ENCODE peak calls at places on chromosomes 7 and 10, in seven cellular contexts. Y, R, W, L, O, J and U are unnamed samples.

GRCh38 chr10:96017227-96017687 is 26.1 kb upstream of the CCNJ start:
- DNase-seq in Y (peak), R (peak), W (peak), L (no peak), O (peak), J (peak), U (peak)

GRCh38 chr10:95276367-95277200 is 14.2 kb downstream of the PDLIM1 start:
- DNase-seq in Y (peak), R (no peak), W (no peak), L (no peak), O (peak), J (no peak), U (peak)

GRCh38 chr10:97127960-97128850 is 57.6 kb downstream of the SLIT1 start:
- DNase-seq in Y (no peak), R (no peak), W (no peak), L (no peak), O (no peak), J (no peak), U (no peak)

GRCh38 chr7:78434281-78434680 is 635.7 kb downstream of the PHTF2 start:
- DNase-seq in Y (no peak), R (peak), W (no peak), L (no peak), O (no peak), J (peak), U (no peak)

GRCh38 chr10:73920084-73920483 is 9.2 kb downstream of the PLAU start:
- DNase-seq in Y (peak), R (peak), W (peak), L (no peak), O (peak), J (peak), U (no peak)

GRCh38 chr7:43353902-43354301 is 229.0 kb upstream of the STK17A start:
- DNase-seq in Y (no peak), R (no peak), W (peak), L (no peak), O (no peak), J (peak), U (no peak)

GRCh38 chr10:17527530-17528146 is 73.2 kb upstream of the ST8SIA6 start:
- DNase-seq in Y (peak), R (no peak), W (no peak), L (no peak), O (no peak), J (peak), U (no peak)

GRCh38 chr7:128939075-128939860 is 1.5 kb downstream of the IRF5 start:
- DNase-seq in Y (no peak), R (peak), W (no peak), L (no peak), O (peak), J (no peak), U (no peak)

GRCh38 chr10:49298666-49298989 is 342 bp upstream of the C10orf71 start:
- DNase-seq in Y (no peak), R (peak), W (no peak), L (no peak), O (peak), J (peak), U (no peak)

GRCh38 chr10:60444494-60445064 is 54.9 kb upstream of the ANK3 start:
- DNase-seq in Y (peak), R (no peak), W (no peak), L (no peak), O (no peak), J (peak), U (peak)

GRCh38 chr7:27183682-27184341 is 1.2 kb downstream of the HOXA11 start:
- DNase-seq in Y (no peak), R (peak), W (no peak), L (no peak), O (no peak), J (no peak), U (no peak)

GRCh38 chr10:110421512-110422138 is 76.1 kb upstream of the DUSP5 start:
- DNase-seq in Y (no peak), R (no peak), W (peak), L (no peak), O (no peak), J (no peak), U (no peak)

GRCh38 chr7:22728416-22729029 is 1.5 kb downstream of the IL6 start:
- DNase-seq in Y (peak), R (peak), W (peak), L (no peak), O (no peak), J (peak), U (no peak)

GRCh38 chr10:97499561-97500296 is 1.0 kb downstream of the UBTD1 start:
- DNase-seq in Y (peak), R (no peak), W (no peak), L (no peak), O (peak), J (peak), U (no peak)

GRCh38 chr10:123577921-123578461 is 88.2 kb upstream of the GPR26 start:
- DNase-seq in Y (no peak), R (no peak), W (no peak), L (no peak), O (no peak), J (no peak), U (no peak)

GRCh38 chr10:93369588-93370164 is 112.5 kb downstream of the MYOF start:
- DNase-seq in Y (no peak), R (no peak), W (no peak), L (no peak), O (no peak), J (no peak), U (no peak)

GRCh38 chr7:36823353-36823752 is 99.1 kb upstream of the AOAH start:
- DNase-seq in Y (no peak), R (no peak), W (no peak), L (no peak), O (no peak), J (no peak), U (no peak)

GRCh38 chr10:132186488-132187413 is at the start of gene DPYSL4:
- DNase-seq in Y (no peak), R (peak), W (no peak), L (no peak), O (peak), J (peak), U (no peak)

GRCh38 chr10:6507311-6507710 is 72.8 kb downstream of the PRKCQ start:
- DNase-seq in Y (no peak), R (no peak), W (no peak), L (no peak), O (no peak), J (no peak), U (no peak)

GRCh38 chr7:18345641-18346234 is 149.8 kb upstream of the HDAC9 start:
- DNase-seq in Y (peak), R (no peak), W (peak), L (no peak), O (peak), J (peak), U (peak)

GRCh38 chr7:149882264-149883048 is 8.7 kb downstream of the ATP6V0E2 start:
- DNase-seq in Y (no peak), R (peak), W (no peak), L (no peak), O (no peak), J (no peak), U (no peak)

GRCh38 chr7:24337180-24337579 is 53.2 kb downstream of the NPY start:
- DNase-seq in Y (peak), R (peak), W (no peak), L (no peak), O (no peak), J (peak), U (no peak)
- H3K4me3 ChIP-seq in Y (no peak), R (no peak), W (no peak), L (no peak), O (no peak), J (peak), U (no peak)

GRCh38 chr10:23438547-23439451 is at the start of gene OTUD1:
- DNase-seq in Y (peak), R (peak), W (peak), L (peak), O (peak), J (peak), U (peak)

GRCh38 chr10:23439452-23439919 is 611 bp downstream of the OTUD1 start:
- DNase-seq in Y (peak), R (no peak), W (peak), L (no peak), O (no peak), J (peak), U (no peak)

GRCh38 chr10:23445591-23445990 is 6.7 kb downstream of the OTUD1 start:
- DNase-seq in Y (no peak), R (no peak), W (no peak), L (no peak), O (no peak), J (no peak), U (no peak)

GRCh38 chr10:23439920-23440875 is 1.3 kb downstream of the OTUD1 start:
- DNase-seq in Y (peak), R (peak), W (peak), L (no peak), O (peak), J (peak), U (no peak)

DNA sequence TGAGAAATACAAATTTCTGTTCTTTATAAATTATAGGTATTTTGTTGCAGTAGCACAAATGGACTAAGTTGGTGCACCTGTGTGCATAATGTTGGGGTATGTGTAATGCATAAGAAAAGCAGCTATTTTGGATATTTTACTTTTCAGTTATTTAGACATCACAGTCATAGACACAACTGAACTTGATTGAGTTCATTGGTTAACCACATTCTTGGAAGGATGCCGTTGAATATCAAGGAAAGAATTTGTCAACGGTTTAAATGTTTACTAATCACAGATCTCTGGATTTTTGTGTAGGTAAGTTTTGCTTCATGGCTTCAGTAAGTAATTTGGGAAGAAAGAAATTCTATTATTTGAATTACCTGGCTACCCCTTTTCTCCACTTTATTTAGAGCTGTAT is 4.1 kb downstream of the OTUD1 start:
- DNase-seq in Y (no peak), R (no peak), W (no peak), L (no peak), O (no peak), J (no peak), U (no peak)
- H3K4me3 ChIP-seq in Y (peak), R (no peak), W (peak), L (peak), O (no peak), J (no peak), U (no peak)

GRCh38 chr7:28684729-28685211 is 272.5 kb downstream of the CREB5 start:
- DNase-seq in Y (no peak), R (no peak), W (no peak), L (no peak), O (no peak), J (no peak), U (no peak)

GRCh38 chr7:28687631-28688030 is 270.5 kb downstream of the TRIL start:
- DNase-seq in Y (no peak), R (no peak), W (no peak), L (no peak), O (no peak), J (no peak), U (no peak)

GRCh38 chr7:28685291-28685659 is 272.9 kb downstream of the TRIL start:
- DNase-seq in Y (no peak), R (no peak), W (no peak), L (no peak), O (peak), J (no peak), U (no peak)

GRCh38 chr7:28686418-28686800 is 271.7 kb downstream of the TRIL start:
- DNase-seq in Y (peak), R (peak), W (no peak), L (no peak), O (peak), J (peak), U (no peak)

DNA sequence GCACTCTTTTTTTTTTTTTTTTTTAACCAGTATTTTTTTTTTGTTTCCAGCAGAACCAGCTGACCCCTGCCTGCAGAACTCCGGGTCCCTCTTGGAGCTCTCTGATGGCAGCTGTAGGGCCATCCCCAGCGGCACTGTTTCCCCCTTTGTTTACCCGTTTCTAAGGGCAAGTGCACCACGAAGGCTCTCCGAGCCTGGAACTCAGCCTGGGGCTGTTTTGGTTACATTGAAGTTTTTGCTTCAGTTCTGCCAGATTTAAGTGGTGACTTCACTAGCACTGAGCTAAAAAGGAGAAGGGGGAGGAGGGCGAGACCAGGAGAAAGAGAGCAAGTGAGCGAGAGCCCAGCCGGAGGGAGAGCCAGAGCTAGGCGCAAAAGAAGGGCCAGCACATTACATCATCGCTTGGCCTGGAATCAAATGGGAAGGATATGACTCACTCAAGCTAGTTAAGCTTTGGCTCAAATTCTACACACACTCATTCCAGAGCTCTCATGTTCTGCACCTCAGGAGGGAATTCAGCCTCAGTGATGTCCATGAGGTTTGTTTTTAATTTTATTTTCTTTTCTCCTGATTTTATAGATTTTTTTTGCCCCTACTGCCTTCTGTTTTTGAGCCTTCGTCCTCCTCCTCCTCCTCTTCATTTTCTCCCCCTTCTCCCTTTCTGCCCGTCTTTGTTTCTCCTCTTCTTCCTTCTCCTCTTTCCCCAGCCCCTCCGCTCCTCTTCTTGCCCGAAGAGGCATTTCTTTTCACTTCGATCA is 272.3 kb downstream of the TRIL start:
- DNase-seq in Y (peak), R (peak), W (no peak), L (peak), O (peak), J (peak), U (no peak)
- H3K4me3 ChIP-seq in Y (peak), R (peak), W (no peak), L (peak), O (no peak), J (peak), U (no peak)

GRCh38 chr7:101232141-101232821 is 5.3 kb downstream of the CLDN15 start:
- DNase-seq in Y (peak), R (peak), W (no peak), L (no peak), O (peak), J (peak), U (no peak)
- H3K4me3 ChIP-seq in Y (peak), R (peak), W (no peak), L (peak), O (no peak), J (peak), U (no peak)